ENCODE peak calls at places on chromosomes 4 and X, in four cellular contexts. I is H7; Z is stimulated activated CD4-positive, alpha-beta T cell treated with anti-CD3 and anti-CD28 coated beads, Interleukin-1b, Interleukin-23, amount 100 ng/mL, for 24 hours; J is HT1080. X is an unnamed sample.

GRCh38 chr4:1010522-1011021 is 854 bp upstream of the FGFRL1 start:
- DNase-seq in Z (peak), J (peak), I (no peak), X (peak)

GRCh38 chrX:48522291-48522690 is 683 bp downstream of the EBP start:
- DNase-seq in Z (no peak), J (no peak), I (no peak), X (no peak)

GRCh38 chr4:15352508-15352907 is 75.3 kb upstream of the C1QTNF7 start:
- DNase-seq in I (no peak), J (no peak), Z (no peak), X (no peak)

GRCh38 chr4:108107729-108108382 is 60.9 kb downstream of the LEF1 start:
- DNase-seq in Z (peak), I (no peak), J (no peak), X (no peak)

GRCh38 chr4:15349426-15349825 is 78.4 kb upstream of the C1QTNF7 start:
- DNase-seq in Z (no peak), J (no peak), I (no peak), X (no peak)

GRCh38 chr4:762211-763190 is 56.9 kb downstream of the PCGF3 start:
- DNase-seq in J (no peak), Z (no peak), I (peak), X (no peak)

GRCh38 chr4:121778991-121779628 is 14.1 kb upstream of the SMIM43 start:
- DNase-seq in I (no peak), Z (no peak), J (no peak), X (no peak)

GRCh38 chr4:149072359-149072758 is 630.1 kb upstream of the NR3C2 start:
- DNase-seq in Z (no peak), J (no peak), I (no peak), X (no peak)

GRCh38 chr4:169940460-169940859 is 85.7 kb downstream of the MFAP3L start:
- DNase-seq in I (peak), J (no peak), Z (no peak), X (no peak)

GRCh38 chrX:125710403-125711062 is 390.9 kb downstream of the TEX13C start:
- DNase-seq in I (peak), Z (no peak), J (peak), X (no peak)

GRCh38 chr4:37243061-37243460 is 1.5 kb upstream of the NWD2 start:
- DNase-seq in Z (no peak), J (no peak), I (peak), X (no peak)

GRCh38 chr4:36414248-36414647 is 132.8 kb downstream of the DTHD1 start:
- DNase-seq in I (no peak), J (no peak), Z (no peak), X (peak)

GRCh38 chr4:186946682-186947294 is 223.1 kb upstream of the FAT1 start:
- DNase-seq in Z (no peak), I (peak), J (peak), X (no peak)

GRCh38 chr4:128519163-128519810 is 231.7 kb upstream of the PGRMC2 start:
- DNase-seq in J (no peak), I (no peak), Z (no peak), X (no peak)

GRCh38 chr4:16607241-16607640 is 291.2 kb downstream of the LDB2 start:
- DNase-seq in J (no peak), I (peak), Z (no peak), X (no peak)

GRCh38 chrX:71492086-71493065 is 40.5 kb upstream of the OGT start:
- DNase-seq in Z (peak), I (peak), J (no peak), X (peak)

GRCh38 chrX:19245711-19246269 is 97.9 kb upstream of the PDHA1 start:
- DNase-seq in J (no peak), Z (no peak), I (no peak), X (no peak)

GRCh38 chr4:123788577-123788976 is 392.0 kb downstream of the SPRY1 start:
- DNase-seq in Z (no peak), J (no peak), I (no peak), X (no peak)

GRCh38 chr4:2304877-2305561 is 43.1 kb upstream of the MXD4 start:
- DNase-seq in I (no peak), J (no peak), Z (no peak), X (no peak)

GRCh38 chrX:154013614-154014360 is 5.9 kb downstream of the IRAK1 start:
- DNase-seq in Z (no peak), J (peak), I (peak), X (no peak)

GRCh38 chr4:140186651-140187315 is 32.8 kb upstream of the MAML3 start:
- DNase-seq in I (no peak), Z (no peak), J (peak), X (no peak)

GRCh38 chr4:151569650-151570049 is 160.7 kb downstream of the FHIP1A start:
- DNase-seq in Z (no peak), I (no peak), J (no peak), X (no peak)

GRCh38 chr4:140326395-140326993 is 47.0 kb upstream of the SCOC start:
- DNase-seq in Z (no peak), J (peak), I (peak), X (no peak)

GRCh38 chr4:83616252-83616651 is 80.3 kb downstream of the GPAT3 start:
- DNase-seq in I (no peak), J (no peak), Z (no peak), X (no peak)

GRCh38 chr4:121462660-121463261 is 81.9 kb upstream of the QRFPR start:
- DNase-seq in J (peak), Z (peak), I (peak), X (peak)

GRCh38 chrX:56802428-56802827 is 73.4 kb downstream of the NBDY start:
- DNase-seq in I (peak), J (no peak), Z (no peak), X (no peak)

GRCh38 chr4:86919824-86920223 is 15.0 kb upstream of the AFF1 start:
- DNase-seq in I (no peak), J (no peak), Z (no peak), X (no peak)

GRCh38 chr4:16259531-16260246 is 33.4 kb upstream of the TAPT1 start:
- DNase-seq in I (no peak), Z (peak), J (no peak), X (no peak)

GRCh38 chr4:10670346-10670745 is 14.2 kb downstream of the CLNK start:
- DNase-seq in I (no peak), Z (no peak), J (no peak), X (no peak)

GRCh38 chrX:9862953-9863352 is 76.7 kb downstream of the SHROOM2 start:
- DNase-seq in J (no peak), Z (no peak), I (peak), X (no peak)

GRCh38 chr4:100649478-100649877 is 131.7 kb upstream of the EMCN start:
- DNase-seq in I (no peak), J (peak), Z (no peak), X (no peak)

GRCh38 chrX:123581586-123581985 is 151.3 kb downstream of the THOC2 start:
- DNase-seq in Z (no peak), J (no peak), I (no peak), X (no peak)

GRCh38 chr4:113292371-113293042 is 243.1 kb downstream of the ANK2 start:
- DNase-seq in J (no peak), I (peak), Z (no peak), X (no peak)

GRCh38 chr4:140739971-140740370 is 16.2 kb downstream of the TBC1D9 start:
- DNase-seq in Z (no peak), I (no peak), J (no peak), X (no peak)

GRCh38 chr4:114385195-114385985 is 213.2 kb upstream of the UGT8 start:
- DNase-seq in I (no peak), J (no peak), Z (no peak), X (no peak)

GRCh38 chr4:22661443-22661842 is 31.3 kb upstream of the GBA3 start:
- DNase-seq in J (no peak), I (no peak), Z (no peak), X (no peak)